ENCODE peak calls at places on chromosomes 1 and 21, in six cellular contexts. J, P, M, F, H and E are unnamed samples.
A peak's percentile ranks its signal among the peaks of the same experiment; 100 is the strongest.

GRCh38 chr21:17987328-17987727 is 168.2 kb upstream of the C21orf91 start:
- DNase-seq in J (no peak), P (no peak), M (no peak), F (no peak), H (no peak), E (no peak)

GRCh38 chr1:205703072-205703471 is 22.8 kb upstream of the SLC45A3 start:
- DNase-seq in J (no peak), P (no peak), M (no peak), F (no peak), H (no peak), E (no peak)

GRCh38 chr1:1782399-1783221 is 4.3 kb upstream of the NADK start:
- DNase-seq in J (peak; percentile 60), P (peak; percentile 79), M (peak; percentile 61), F (peak; percentile 81), H (peak; percentile 26), E (peak; percentile 64)

GRCh38 chr1:36342426-36343185 is 19.2 kb upstream of the EVA1B start:
- DNase-seq in J (peak; percentile 55), P (peak; percentile 79), M (no peak), F (peak; percentile 52), H (peak; percentile 44), E (peak; percentile 61)

GRCh38 chr1:233433436-233434213 is 106.1 kb downstream of the MAP3K21 start:
- DNase-seq in J (no peak), P (peak; percentile 10), M (no peak), F (no peak), H (no peak), E (no peak)

GRCh38 chr1:158285756-158286241 is 3.9 kb upstream of the CD1C start:
- DNase-seq in J (peak; percentile 92), P (no peak), M (peak; percentile 40), F (no peak), H (no peak), E (no peak)

GRCh38 chr1:29282924-29283803 is 46.8 kb downstream of the PTPRU start:
- DNase-seq in J (peak; percentile 79), P (peak; percentile 99), M (no peak), F (peak; percentile 72), H (peak; percentile 64), E (peak; percentile 42)

GRCh38 chr1:75136158-75136815 is 2.1 kb downstream of the LHX8 start:
- DNase-seq in J (no peak), P (peak; percentile 76), M (no peak), F (peak; percentile 62), H (no peak), E (no peak)

GRCh38 chr1:174008979-174009378 is 13.2 kb downstream of the RC3H1 start:
- DNase-seq in J (no peak), P (no peak), M (no peak), F (no peak), H (no peak), E (no peak)
- TF ChIP-seq CTCF in J (no peak), P (no peak), M (no peak), F (no peak), H (no peak), E (no peak)

GRCh38 chr1:20936621-20937020 is 149.5 kb upstream of the HP1BP3 start:
- DNase-seq in J (no peak), P (no peak), M (no peak), F (no peak), H (no peak), E (no peak)
- H3K27ac ChIP-seq in J (no peak overlapping the region), P (no peak overlapping the region), M (no peak overlapping the region), F (no peak overlapping the region), H (no peak overlapping the region), E (no peak overlapping the region)

GRCh38 chr21:43317959-43318358 is 109.0 kb downstream of the SIK1 start:
- DNase-seq in J (peak; percentile 30), P (no peak), M (no peak), F (no peak), H (no peak), E (no peak)

GRCh38 chr21:43317254-43317748 is 109.6 kb downstream of the SIK1 start:
- DNase-seq in J (no peak), P (no peak), M (no peak), F (no peak), H (no peak), E (no peak)

GRCh38 chr21:43316156-43316845 is 110.6 kb downstream of the SIK1 start:
- DNase-seq in J (no peak), P (no peak), M (no peak), F (no peak), H (no peak), E (no peak)

GRCh38 chr21:43318841-43319781 is 107.8 kb downstream of the SIK1 start:
- DNase-seq in J (peak; percentile 31), P (no peak), M (peak; percentile 76), F (peak; percentile 72), H (no peak), E (peak; percentile 84)

GRCh38 chr21:43318368-43318767 is 108.6 kb downstream of the SIK1 start:
- DNase-seq in J (no peak), P (no peak), M (no peak), F (no peak), H (no peak), E (no peak)
- TF ChIP-seq CTCF in J (peak; percentile 19), P (no peak), M (no peak), F (no peak), H (no peak), E (no peak)

GRCh38 chr1:94119306-94119705 is 1.6 kb downstream of the ABCA4 start:
- DNase-seq in J (no peak), P (no peak), M (no peak), F (no peak), H (no peak), E (no peak)

GRCh38 chr1:94117250-94117851 is 3.6 kb downstream of the ABCA4 start:
- DNase-seq in J (no peak), P (no peak), M (no peak), F (no peak), H (no peak), E (no peak)

GRCh38 chr1:94119796-94120590 is 955 bp downstream of the ABCA4 start:
- DNase-seq in J (no peak), P (no peak), M (no peak), F (no peak), H (no peak), E (no peak)

GRCh38 chr1:94118013-94118412 is 2.9 kb downstream of the ABCA4 start:
- DNase-seq in J (no peak), P (no peak), M (no peak), F (no peak), H (no peak), E (no peak)

DNA sequence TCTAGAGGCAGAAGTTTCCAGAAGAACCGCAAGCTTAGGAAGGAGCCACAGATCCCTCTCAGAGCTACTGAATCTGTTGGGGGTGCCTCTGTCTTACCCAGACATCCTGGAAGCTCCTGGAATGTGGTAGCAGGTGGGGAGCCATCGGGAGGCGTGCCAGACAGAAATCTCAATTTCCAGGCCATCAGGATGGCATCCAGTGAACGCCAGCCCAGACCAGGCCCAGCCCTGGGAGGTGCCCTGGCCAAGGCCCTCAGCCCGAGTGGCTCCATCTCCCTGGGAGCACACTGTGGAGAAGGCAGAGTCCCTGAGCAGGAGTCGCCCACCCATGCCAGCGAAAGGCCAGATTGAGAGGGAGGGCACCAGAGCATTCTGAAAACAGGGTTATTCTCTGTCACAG is 2.5 kb downstream of the ABCA4 start:
- DNase-seq in J (no peak), P (no peak), M (no peak), F (no peak), H (no peak), E (no peak)
- H3K27ac ChIP-seq in J (no peak overlapping the region), P (no peak overlapping the region), M (no peak overlapping the region), F (peak overlapping the region; percentile 42), H (peak overlapping the region; percentile 49), E (no peak overlapping the region)